ENCODE peak calls at places on chromosomes 12 and 14, in six cellular contexts. F is stimulated activated CD4-positive, alpha-beta T cell treated with anti-CD3 and anti-CD28 coated beads, Interleukin-2, amount 100 ng/mL, for 48 hours; V is GM10248; O is GM13976; Z is T-cell; D is SK-N-DZ. I is an unnamed sample.

GRCh38 chr12:90871697-90872096 is 83.3 kb downstream of the CCER1 start:
- DNase-seq in Z (no peak), F (no peak), D (no peak), V (no peak), O (no peak), I (no peak)

GRCh38 chr12:7869137-7869536 is 3.6 kb downstream of the SLC2A14 start:
- DNase-seq in F (no peak), V (no peak), O (no peak), D (no peak), Z (no peak), I (no peak)

GRCh38 chr12:19167708-19168107 is 38.2 kb downstream of the PLEKHA5 start:
- DNase-seq in F (no peak), O (no peak), Z (no peak), D (no peak), V (no peak), I (no peak)

GRCh38 chr12:94140556-94140955 is 7.8 kb upstream of the PLXNC1 start:
- DNase-seq in D (no peak), F (peak), O (peak), V (peak), Z (peak), I (no peak)

GRCh38 chr12:130196827-130197226 is 34.6 kb downstream of the FZD10 start:
- DNase-seq in D (no peak), F (no peak), Z (no peak), V (no peak), O (no peak), I (no peak)

GRCh38 chr14:78989246-78989645 is 819.1 kb downstream of the NRXN3 start:
- DNase-seq in D (no peak), Z (no peak), V (no peak), O (no peak), F (no peak), I (no peak)

GRCh38 chr12:27015730-27016076 is 1.5 kb upstream of the TM7SF3 start:
- DNase-seq in O (peak), V (peak), Z (no peak), F (no peak), D (peak), I (no peak)

GRCh38 chr12:53170245-53170644 is 10.3 kb upstream of the ZNF740 start:
- DNase-seq in O (no peak), D (no peak), F (no peak), Z (no peak), V (no peak), I (no peak)

GRCh38 chr12:46084666-46085631 is 94.6 kb upstream of the SCAF11 start:
- DNase-seq in Z (no peak), V (no peak), D (no peak), O (no peak), F (no peak), I (no peak)

GRCh38 chr14:99752486-99753121 is 40.6 kb upstream of the EML1 start:
- DNase-seq in D (no peak), V (no peak), Z (no peak), F (no peak), O (no peak), I (peak)

GRCh38 chr12:27822076-27822712 is 42.2 kb upstream of the MANSC4 start:
- DNase-seq in O (peak), Z (peak), D (no peak), F (peak), V (peak), I (no peak)

GRCh38 chr12:64669270-64669842 is 59.1 kb downstream of the RASSF3 start:
- DNase-seq in D (no peak), O (peak), Z (peak), F (no peak), V (peak), I (peak)

GRCh38 chr12:67710582-67710981 is 62.0 kb downstream of the DYRK2 start:
- DNase-seq in O (peak), V (peak), Z (no peak), F (no peak), D (no peak), I (no peak)

GRCh38 chr12:124592481-124593160 is 25.2 kb upstream of the NCOR2 start:
- DNase-seq in D (no peak), V (peak), Z (no peak), O (peak), F (no peak), I (peak)

GRCh38 chr12:123089125-123089524 is 61.8 kb downstream of the PITPNM2 start:
- DNase-seq in O (no peak), V (no peak), D (no peak), F (no peak), Z (no peak), I (no peak)

GRCh38 chr12:546265-546919 is 86.7 kb downstream of the B4GALNT3 start:
- DNase-seq in D (no peak), Z (no peak), O (no peak), V (no peak), F (no peak), I (no peak)

GRCh38 chr14:93036652-93037341 is 78.9 kb downstream of the ITPK1 start:
- DNase-seq in Z (no peak), V (no peak), F (no peak), D (no peak), O (no peak), I (peak)

GRCh38 chr12:121916719-121917118 is 1.7 kb upstream of the CFAP251 start:
- DNase-seq in D (no peak), V (no peak), F (no peak), Z (no peak), O (no peak), I (no peak)

GRCh38 chr12:99498756-99499155 is 148.8 kb upstream of the GARIN6 start:
- DNase-seq in O (no peak), D (no peak), Z (no peak), V (no peak), F (no peak), I (no peak)

GRCh38 chr14:54854181-54854580 is 48.4 kb downstream of the GCH1 start:
- DNase-seq in F (no peak), Z (no peak), D (no peak), V (no peak), O (no peak), I (no peak)

GRCh38 chr14:87108726-87109125 is 884.3 kb downstream of the GALC start:
- DNase-seq in O (no peak), D (no peak), V (no peak), F (no peak), Z (no peak), I (no peak)

GRCh38 chr14:102071283-102071998 is 15.4 kb downstream of the HSP90AA1 start:
- DNase-seq in D (no peak), V (no peak), F (no peak), Z (no peak), O (no peak), I (no peak)

GRCh38 chr14:52735921-52736489 is 6.0 kb downstream of the STYX start:
- DNase-seq in O (no peak), Z (no peak), F (no peak), V (no peak), D (no peak), I (no peak)

GRCh38 chr14:22532345-22533056 is 56.5 kb downstream of the DAD1 start:
- DNase-seq in Z (no peak), V (no peak), D (no peak), F (no peak), O (no peak), I (no peak)

GRCh38 chr14:93788557-93789365 is 476 bp upstream of the PRIMA1 start:
- DNase-seq in Z (no peak), V (no peak), D (peak), O (no peak), F (no peak), I (no peak)